ENCODE peak calls at places on chromosomes 6 and 20, in eight cellular contexts. B is ovary, P is tibial nerve, Q is A549, E is SK-N-SH, K is HepG2, G is stomach, W is sigmoid colon. J is an unnamed sample. For H3K4me1, the result is how much of the 10 kb centered on the place peaks cover.

GRCh38 chr6:47014401-47014800 is 27.7 kb downstream of the ADGRF1 start:
- DNase-seq in B (no peak), P (no peak), Q (no peak), E (no peak), K (no peak), G (no peak), W (no peak), J (no peak)

GRCh38 chr20:2390971-2391675 is 10.4 kb downstream of the TGM6 start:
- DNase-seq in B (no peak), P (no peak), Q (no peak), E (no peak), K (no peak), G (no peak), W (no peak), J (no peak)

GRCh38 chr6:6694825-6695710 is 106.5 kb downstream of the LY86 start:
- DNase-seq in B (peak), P (peak), Q (no peak), E (no peak), K (no peak), G (peak), W (peak), J (peak)

GRCh38 chr20:5041433-5041832 is 40.1 kb upstream of the SLC23A2 start:
- DNase-seq in B (no peak), P (no peak), Q (no peak), E (no peak), K (no peak), G (no peak), W (no peak), J (no peak)

GRCh38 chr6:62640749-62641148 is 354.7 kb upstream of the KHDRBS2 start:
- DNase-seq in B (no peak), P (no peak), Q (no peak), E (no peak), K (no peak), G (no peak), W (no peak), J (no peak)

GRCh38 chr6:141252828-141253608 is 879.7 kb upstream of the GJE1 start:
- DNase-seq in B (no peak), P (no peak), Q (no peak), E (no peak), K (no peak), G (no peak), W (no peak), J (no peak)

GRCh38 chr6:73696990-73697651 is 1.1 kb downstream of the CD109 start:
- DNase-seq in B (no peak), P (no peak), Q (no peak), E (no peak), K (no peak), G (no peak), W (no peak), J (no peak)

GRCh38 chr6:91079939-91080338 is 493.1 kb upstream of the MAP3K7 start:
- DNase-seq in B (no peak), P (no peak), Q (no peak), E (no peak), K (no peak), G (no peak), W (no peak), J (no peak)

GRCh38 chr6:12958052-12958706 is 241.6 kb downstream of the PHACTR1 start:
- DNase-seq in B (no peak), P (no peak), Q (no peak), E (no peak), K (no peak), G (no peak), W (no peak), J (no peak)

GRCh38 chr20:57527728-57528127 is 2.8 kb upstream of the CTCFL start:
- DNase-seq in B (no peak), P (no peak), Q (no peak), E (no peak), K (peak), G (no peak), W (no peak), J (no peak)

GRCh38 chr6:100467144-100468012 is 2.7 kb upstream of the SIM1 start:
- DNase-seq in B (no peak), P (no peak), Q (no peak), E (no peak), K (no peak), G (no peak), W (no peak), J (no peak)

GRCh38 chr20:51534764-51535386 is 7.6 kb downstream of the NFATC2 start:
- DNase-seq in B (no peak), P (no peak), Q (no peak), E (no peak), K (no peak), G (no peak), W (no peak), J (no peak)

GRCh38 chr6:42260972-42261371 is 43.3 kb upstream of the MRPS10 start:
- DNase-seq in B (no peak), P (no peak), Q (peak), E (peak), K (no peak), G (no peak), W (peak), J (peak)

GRCh38 chr6:145415616-145416015 is 319.7 kb downstream of the EPM2A start:
- DNase-seq in B (no peak), P (no peak), Q (no peak), E (no peak), K (no peak), G (no peak), W (no peak), J (no peak)

GRCh38 chr20:12171927-12172581 is 254.4 kb downstream of the BTBD3 start:
- DNase-seq in B (no peak), P (no peak), Q (no peak), E (no peak), K (no peak), G (no peak), W (peak), J (no peak)

GRCh38 chr6:109793793-109794192 is 102.7 kb downstream of the FIG4 start:
- DNase-seq in B (no peak), P (no peak), Q (peak), E (no peak), K (no peak), G (no peak), W (no peak), J (peak)

GRCh38 chr20:51802170-51802745 is at the start of gene SALL4:
- DNase-seq in B (no peak), P (no peak), Q (no peak), E (peak), K (no peak), G (peak), W (no peak), J (no peak)

GRCh38 chr6:150312395-150312794 is 56.4 kb upstream of the IYD start:
- DNase-seq in B (no peak), P (no peak), Q (no peak), E (no peak), K (no peak), G (no peak), W (no peak), J (no peak)

GRCh38 chr6:138972226-138972665 is 15.8 kb downstream of the REPS1 start:
- DNase-seq in B (no peak), P (no peak), Q (no peak), E (peak), K (no peak), G (no peak), W (no peak), J (no peak)

GRCh38 chr6:88650029-88650619 is 313.3 kb downstream of the RNGTT start:
- DNase-seq in B (no peak), P (no peak), Q (no peak), E (no peak), K (no peak), G (no peak), W (no peak), J (no peak)

GRCh38 chr6:13769655-13770053 is 44.7 kb downstream of the MCUR1 start:
- DNase-seq in B (no peak), P (no peak), Q (no peak), E (peak), K (no peak), G (peak), W (no peak), J (no peak)

GRCh38 chr20:57993738-57994431 is 234.6 kb downstream of the ANKRD60 start:
- DNase-seq in B (no peak), P (no peak), Q (no peak), E (no peak), K (no peak), G (no peak), W (peak), J (no peak)

GRCh38 chr6:169604076-169604475 is 97.8 kb downstream of the WDR27 start:
- DNase-seq in B (no peak), P (no peak), Q (no peak), E (no peak), K (no peak), G (no peak), W (no peak), J (no peak)

GRCh38 chr6:63805808-63806572 is 170.4 kb downstream of the PHF3 start:
- DNase-seq in B (no peak), P (no peak), Q (peak), E (peak), K (peak), G (no peak), W (no peak), J (no peak)

GRCh38 chr20:7734216-7734615 is 206.0 kb downstream of the HAO1 start:
- DNase-seq in B (no peak), P (no peak), Q (no peak), E (no peak), K (no peak), G (no peak), W (no peak), J (no peak)

GRCh38 chr6:110329729-110330436 is 28.3 kb downstream of the METTL24 start:
- DNase-seq in B (peak), P (no peak), Q (no peak), E (no peak), K (peak), G (no peak), W (peak), J (peak)

GRCh38 chr6:3577517-3577916 is 120.7 kb upstream of the SLC22A23 start:
- DNase-seq in B (no peak), P (no peak), Q (no peak), E (no peak), K (no peak), G (no peak), W (no peak), J (no peak)

GRCh38 chr20:38303908-38304379 is at the start of gene BPI:
- DNase-seq in B (no peak), P (no peak), Q (no peak), E (no peak), K (no peak), G (peak), W (peak), J (no peak)

GRCh38 chr6:160424256-160424655 is 76.1 kb downstream of the SLC22A3 start:
- DNase-seq in B (no peak), P (no peak), Q (no peak), E (no peak), K (no peak), G (no peak), W (no peak), J (no peak)

GRCh38 chr20:18009116-18009515 is 40.3 kb downstream of the MGME1 start:
- DNase-seq in B (no peak), P (no peak), Q (no peak), E (no peak), K (no peak), G (no peak), W (no peak), J (no peak)

GRCh38 chr6:159061805-159062563 is 17.2 kb upstream of the TAGAP start:
- DNase-seq in B (no peak), P (no peak), Q (no peak), E (no peak), K (no peak), G (no peak), W (no peak), J (no peak)

GRCh38 chr6:129981598-129981997 is 36.8 kb upstream of the L3MBTL3 start:
- DNase-seq in B (no peak), P (no peak), Q (no peak), E (no peak), K (no peak), G (no peak), W (no peak), J (no peak)

GRCh38 chr20:52943185-52943841 is 28.8 kb upstream of the TSHZ2 start:
- DNase-seq in B (no peak), P (no peak), Q (no peak), E (no peak), K (peak), G (no peak), W (no peak), J (no peak)

GRCh38 chr6:29071831-29072723 is 15.0 kb downstream of the OR2B3 start:
- DNase-seq in B (no peak), P (no peak), Q (peak), E (peak), K (peak), G (no peak), W (no peak), J (peak)

GRCh38 chr6:39317256-39317655 is 3.0 kb upstream of the KCNK17 start:
- DNase-seq in B (no peak), P (no peak), Q (no peak), E (no peak), K (no peak), G (no peak), W (no peak), J (no peak)

GRCh38 chr6:31168606-31169005 is 1.9 kb downstream of the POU5F1 start:
- DNase-seq in B (no peak), P (no peak), Q (no peak), E (no peak), K (no peak), G (no peak), W (no peak), J (no peak)

GRCh38 chr6:15109338-15110090 is 136.4 kb upstream of the JARID2 start:
- DNase-seq in B (no peak), P (no peak), Q (no peak), E (no peak), K (no peak), G (no peak), W (no peak), J (no peak)
- TF ChIP-seq EP300 in B (no peak), P (peak), Q (no peak), E (no peak), K (no peak), G (no peak), W (no peak), J (no peak)

DNA sequence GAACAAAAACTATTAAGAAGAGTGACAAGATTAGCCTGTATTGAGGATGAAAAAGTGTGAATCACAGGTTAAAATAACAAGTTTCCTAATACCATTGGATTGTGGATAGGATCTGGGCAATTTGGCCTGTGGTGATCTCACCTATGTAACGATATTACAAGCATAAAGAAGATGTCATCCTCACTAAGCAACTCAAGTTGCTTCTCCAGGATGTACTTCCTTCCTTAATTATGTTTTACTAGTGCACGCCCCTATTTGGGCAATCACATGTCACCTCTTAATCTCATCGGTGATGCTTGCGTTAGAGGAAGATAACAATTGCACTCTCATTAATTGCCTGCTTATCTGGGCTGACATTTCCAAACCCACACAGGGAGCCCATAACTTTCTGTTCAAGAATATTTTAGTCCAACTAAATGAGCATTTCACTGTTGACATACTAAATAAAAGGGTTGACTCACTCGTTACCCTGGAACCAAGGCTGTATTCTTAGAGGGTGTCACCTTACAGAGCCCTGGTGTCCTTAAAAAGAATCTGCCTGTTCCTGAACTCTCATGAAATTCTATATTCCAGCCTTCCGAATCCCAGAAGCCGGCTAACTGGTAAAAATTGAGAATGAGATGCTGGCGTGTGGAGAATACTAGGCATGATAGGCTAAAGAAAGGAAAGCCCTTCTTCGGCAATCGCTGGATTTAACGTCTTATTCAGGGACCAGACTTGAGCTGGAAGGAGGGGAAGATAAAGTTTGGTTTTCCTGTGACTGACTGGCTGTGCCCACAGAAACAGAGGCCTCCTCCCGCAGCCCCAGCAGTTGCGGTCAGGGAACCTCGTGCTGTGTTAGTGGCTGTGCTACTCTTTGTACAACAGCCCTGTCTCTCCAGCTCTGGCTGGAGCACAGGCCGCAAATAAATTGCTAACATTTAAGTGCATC is 88.3 kb upstream of the ATXN1 start:
- DNase-seq in B (no peak), P (no peak), Q (no peak), E (no peak), K (peak), G (no peak), W (no peak), J (peak)
- H3K27ac ChIP-seq in B (no peak), P (no peak), Q (no peak), E (peak), K (no peak), G (peak), W (no peak), J (no peak)

DNA sequence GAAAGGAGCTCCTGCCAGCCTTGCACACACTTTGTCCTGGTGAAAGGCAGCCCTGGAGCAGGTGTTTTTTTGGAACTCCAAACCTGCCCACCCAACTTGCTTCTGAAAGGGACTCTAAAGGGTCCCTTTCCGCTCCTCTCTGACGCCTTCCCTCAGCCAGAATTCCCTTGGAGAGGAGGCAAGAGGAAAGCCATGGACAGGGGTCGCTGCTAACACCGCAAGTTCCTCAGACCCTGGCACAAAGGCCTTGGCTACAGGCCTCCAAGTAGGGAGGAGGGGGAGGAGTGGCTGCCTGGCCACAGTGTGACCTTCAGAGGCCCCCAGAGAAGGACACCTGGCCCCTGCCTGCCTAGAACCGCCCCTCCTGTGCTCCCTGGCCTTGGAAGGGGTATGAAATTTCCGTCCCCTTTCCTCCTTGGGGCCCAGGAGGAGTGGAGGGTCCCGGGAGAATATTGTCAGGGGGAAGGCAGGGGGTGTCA is 2.6 kb downstream of the VEGFA start:
- DNase-seq in B (peak), P (no peak), Q (no peak), E (peak), K (peak), G (peak), W (peak), J (peak)
- H3K4me1 ChIP-seq in B (under half), P (under half), Q (under half), E (under half), K (half or more), G (half or more), W (under half), J (half or more)

GRCh38 chr20:760751-761417 is 7.4 kb downstream of the SLC52A3 start:
- DNase-seq in B (no peak), P (no peak), Q (peak), E (peak), K (peak), G (no peak), W (no peak), J (no peak)
- TF ChIP-seq EP300 in B (no peak), P (no peak), Q (no peak), E (no peak), K (no peak), G (no peak), W (no peak), J (no peak)

GRCh38 chr6:106496791-106497190 is 132.5 kb downstream of the RTN4IP1 start:
- DNase-seq in B (no peak), P (no peak), Q (no peak), E (no peak), K (no peak), G (no peak), W (no peak), J (no peak)

GRCh38 chr6:106501836-106502447 is 127.4 kb downstream of the RTN4IP1 start:
- DNase-seq in B (no peak), P (no peak), Q (no peak), E (no peak), K (no peak), G (no peak), W (no peak), J (no peak)

GRCh38 chr6:106502534-106502933 is 126.8 kb downstream of the RTN4IP1 start:
- DNase-seq in B (no peak), P (no peak), Q (no peak), E (no peak), K (no peak), G (no peak), W (no peak), J (no peak)
- H3K27ac ChIP-seq in B (no peak), P (no peak), Q (no peak), E (no peak), K (no peak), G (no peak), W (no peak), J (peak)

GRCh38 chr6:125985522-125985921 is 818 bp upstream of the TRMT11 start:
- DNase-seq in B (no peak), P (no peak), Q (no peak), E (no peak), K (peak), G (no peak), W (no peak), J (no peak)

GRCh38 chr6:125986956-125987617 is 747 bp downstream of the TRMT11 start:
- DNase-seq in B (no peak), P (no peak), Q (peak), E (peak), K (peak), G (no peak), W (no peak), J (no peak)

GRCh38 chr6:125984311-125984710 is 2.0 kb upstream of the TRMT11 start:
- DNase-seq in B (no peak), P (no peak), Q (no peak), E (no peak), K (no peak), G (no peak), W (no peak), J (no peak)

GRCh38 chr6:125986295-125986955 is at the start of gene TRMT11:
- DNase-seq in B (peak), P (peak), Q (peak), E (peak), K (peak), G (peak), W (peak), J (peak)

GRCh38 chr6:125985967-125986294 is 409 bp upstream of the TRMT11 start:
- DNase-seq in B (no peak), P (no peak), Q (no peak), E (no peak), K (no peak), G (no peak), W (no peak), J (no peak)
- H3K4me1 ChIP-seq in B (under half), P (under half), Q (under half), E (under half), K (half or more), G (under half), W (under half), J (under half)

GRCh38 chr6:26269406-26270120 is 95.4 kb upstream of the BTN3A2 start:
- DNase-seq in B (no peak), P (no peak), Q (no peak), E (no peak), K (no peak), G (no peak), W (no peak), J (no peak)

GRCh38 chr6:26267083-26267589 is 97.9 kb upstream of the BTN3A2 start:
- DNase-seq in B (no peak), P (no peak), Q (no peak), E (no peak), K (no peak), G (no peak), W (no peak), J (no peak)

GRCh38 chr6:26270903-26271639 is 93.9 kb upstream of the BTN3A2 start:
- DNase-seq in B (peak), P (no peak), Q (no peak), E (peak), K (no peak), G (peak), W (peak), J (peak)

GRCh38 chr6:26270121-26270861 is 94.7 kb upstream of the BTN3A2 start:
- DNase-seq in B (no peak), P (no peak), Q (no peak), E (no peak), K (no peak), G (no peak), W (no peak), J (no peak)

GRCh38 chr6:26268659-26269402 is 96.2 kb upstream of the BTN3A2 start:
- DNase-seq in B (no peak), P (no peak), Q (no peak), E (no peak), K (peak), G (no peak), W (peak), J (peak)
- TF ChIP-seq EP300 in B (no peak), P (no peak), Q (no peak), E (no peak), K (no peak), G (no peak), W (no peak), J (no peak)